ENCODE peak calls at places on chromosomes 4 and X, in five cellular contexts. B is fibroblast of lung; J is GM12865; D is naive thymus-derived CD4-positive, alpha-beta T cell; U is AG10803. V is an unnamed sample.

GRCh38 chr4:148068065-148068911 is 336.4 kb downstream of the ARHGAP10 start:
- DNase-seq in D (no peak), B (no peak), J (no peak), U (no peak), V (no peak)

GRCh38 chrX:136909706-136910564 is 29.4 kb upstream of the RBMX start:
- DNase-seq in D (peak), B (peak), U (peak), J (peak), V (peak)

GRCh38 chr4:10722957-10723356 is 38.4 kb upstream of the CLNK start:
- DNase-seq in J (peak), U (no peak), B (no peak), D (peak), V (no peak)

GRCh38 chr4:31234494-31234893 is 514.3 kb downstream of the PCDH7 start:
- DNase-seq in D (no peak), U (no peak), B (no peak), J (peak), V (no peak)

GRCh38 chr4:177726111-177726510 is 283.9 kb upstream of the AGA start:
- DNase-seq in D (no peak), J (no peak), B (peak), U (no peak), V (no peak)

GRCh38 chrX:3066555-3066954 is 25.3 kb downstream of the ARSF start:
- DNase-seq in B (no peak), U (peak), J (no peak), D (no peak), V (peak)

GRCh38 chrX:17377047-17377692 is 2.2 kb downstream of the NHS start:
- DNase-seq in B (peak), D (no peak), J (no peak), U (peak), V (no peak)

GRCh38 chrX:30971761-30972603 is 82.9 kb upstream of the TAB3 start:
- DNase-seq in D (peak), B (peak), J (peak), U (peak), V (peak)

GRCh38 chr4:94458682-94459081 is 6.9 kb downstream of the PDLIM5 start:
- DNase-seq in U (no peak), D (no peak), B (no peak), J (no peak), V (no peak)

GRCh38 chr4:58507079-58507478 is 1396.9 kb upstream of the IGFBP7 start:
- DNase-seq in U (no peak), J (no peak), B (no peak), D (no peak), V (no peak)

GRCh38 chr4:120198411-120198810 is 131.8 kb upstream of the MAD2L1 start:
- DNase-seq in J (no peak), D (no peak), U (peak), B (no peak), V (no peak)

GRCh38 chrX:76538860-76539259 is 111.3 kb downstream of the MAGEE1 start:
- DNase-seq in U (no peak), D (no peak), B (no peak), J (no peak), V (no peak)

GRCh38 chr4:127783026-127783769 is 1.1 kb downstream of the HSPA4L start:
- DNase-seq in U (peak), J (no peak), B (peak), D (no peak), V (peak)

GRCh38 chr4:156783963-156784362 is 187.6 kb downstream of the PDGFC start:
- DNase-seq in D (no peak), U (no peak), J (no peak), B (no peak), V (no peak)

GRCh38 chrX:19889582-19890342 is 2.4 kb upstream of the SH3KBP1 start:
- DNase-seq in D (peak), J (peak), B (peak), U (peak), V (peak)

GRCh38 chr4:1170805-1171305 is 1.5 kb downstream of the SPON2 start:
- DNase-seq in U (no peak), D (no peak), J (no peak), B (no peak), V (no peak)

GRCh38 chr4:1172228-1172851 is at the start of gene SPON2:
- DNase-seq in U (peak), D (no peak), B (peak), J (no peak), V (peak)

GRCh38 chr4:1172971-1173757 is 781 bp upstream of the SPON2 start:
- DNase-seq in D (no peak), U (peak), J (no peak), B (peak), V (peak)

GRCh38 chr4:1170156-1170804 is 2.1 kb downstream of the SPON2 start:
- DNase-seq in J (no peak), U (no peak), B (no peak), D (no peak), V (no peak)

GRCh38 chr4:1171306-1172227 is 816 bp downstream of the SPON2 start:
- DNase-seq in B (no peak), D (peak), J (no peak), U (no peak), V (no peak)
- H3K4me3 ChIP-seq in B (peak), D (peak), J (no peak), U (peak), V (peak)

DNA sequence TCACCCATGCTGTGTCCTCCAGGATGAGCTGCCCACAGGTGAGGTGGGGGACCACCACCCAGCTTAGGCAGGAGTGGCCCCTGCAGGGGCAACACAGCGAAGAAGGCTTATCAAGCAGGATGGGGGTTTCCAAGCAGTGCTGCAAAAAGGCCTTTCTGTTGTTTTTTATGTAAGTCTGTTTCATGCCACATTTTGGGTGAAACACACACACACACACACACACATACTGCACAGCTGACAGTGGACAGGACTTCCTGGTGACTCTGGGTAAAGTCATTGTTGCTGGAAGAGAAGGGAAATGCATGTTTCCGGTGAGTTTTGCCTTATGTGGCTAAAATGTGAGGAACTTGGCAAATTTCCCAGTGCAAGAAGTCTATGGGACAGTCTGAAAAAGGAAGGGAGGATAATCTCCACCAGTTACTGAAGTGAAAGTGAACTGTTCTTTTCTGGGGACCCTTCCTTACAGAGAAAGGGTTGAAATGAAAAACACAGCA is 119.2 kb downstream of the IRF2 start:
- DNase-seq in J (peak), D (peak), U (peak), B (peak), V (peak)
- H3K4me3 ChIP-seq in J (no peak), D (no peak), U (no peak), B (no peak), V (no peak)

GRCh38 chr4:184479516-184479950 is 5.2 kb upstream of the IRF2 start:
- DNase-seq in J (no peak), U (no peak), B (peak), D (no peak), V (peak)

GRCh38 chr4:184477201-184477999 is 3.0 kb upstream of the IRF2 start:
- DNase-seq in D (no peak), B (no peak), J (no peak), U (peak), V (no peak)

GRCh38 chr4:184474261-184475095 is at the start of gene IRF2:
- DNase-seq in D (peak), J (peak), B (peak), U (peak), V (peak)

GRCh38 chr4:184475096-184475461 is 729 bp upstream of the IRF2 start:
- DNase-seq in B (peak), J (peak), U (peak), D (no peak), V (peak)

GRCh38 chr4:184476660-184477059 is 2.3 kb upstream of the IRF2 start:
- DNase-seq in D (peak), J (peak), B (no peak), U (no peak), V (no peak)
- H3K4me3 ChIP-seq in D (peak), J (peak), B (no peak), U (no peak), V (no peak)

GRCh38 chrX:155070663-155070974 is 317 bp downstream of the CMC4 start:
- DNase-seq in J (no peak), U (no peak), D (no peak), B (no peak), V (no peak)

GRCh38 chrX:155070038-155070437 is 898 bp downstream of the CMC4 start:
- DNase-seq in D (no peak), U (no peak), B (no peak), J (no peak), V (no peak)

GRCh38 chrX:155068165-155068564 is 2.8 kb downstream of the CMC4 start:
- DNase-seq in D (no peak), B (peak), J (no peak), U (peak), V (peak)

GRCh38 chrX:155070975-155071693 is at the start of the genes BRCC3, CMC4 and MTCP1:
- DNase-seq in U (peak), J (peak), B (peak), D (peak), V (peak)

GRCh38 chrX:155069414-155069813 is 1.5 kb downstream of the CMC4 start:
- DNase-seq in U (no peak), B (no peak), J (no peak), D (no peak), V (no peak)
- H3K4me3 ChIP-seq in U (peak), B (peak), J (peak), D (peak), V (peak)

GRCh38 chr4:184826315-184827266 is 823 bp upstream of the ACSL1 start:
- DNase-seq in J (peak), U (no peak), D (peak), B (no peak), V (peak)
- H3K4me3 ChIP-seq in J (peak), U (peak), D (peak), B (peak), V (peak)